ENCODE peak calls at places on chromosomes 13 and 19, in nine cellular contexts. U, S, V, T, A, G, P, K and E are unnamed samples.

GRCh38 chr19:50417850-50418185 is 920 bp upstream of the SPIB start:
- DNase-seq in P (no peak), U (no peak), S (no peak), V (no peak), T (no peak), A (no peak), G (no peak), K (no peak), E (no peak)

GRCh38 chr19:45638930-45639729 is at the start of gene EML2:
- DNase-seq in V (peak; percentile 49), S (peak; percentile 18), U (no peak), P (no peak), K (peak; percentile 69), G (peak; percentile 38), T (no peak), A (no peak), E (no peak)

GRCh38 chr19:22882797-22883196 is 50.7 kb downstream of the ZNF723 start:
- DNase-seq in S (no peak), A (no peak), G (no peak), K (peak; percentile 7), U (peak; percentile 68), V (peak; percentile 46), T (peak; percentile 55), P (no peak), E (peak; percentile 5)

GRCh38 chr19:47381653-47382279 is 32.7 kb downstream of the DHX34 start:
- DNase-seq in A (no peak), S (no peak), P (no peak), V (no peak), K (no peak), U (no peak), G (no peak), T (no peak), E (no peak)

GRCh38 chr19:36331353-36332228 is 47.4 kb downstream of the ZFP14 start:
- DNase-seq in V (peak; percentile 94), G (peak; percentile 37), T (peak; percentile 87), K (no peak), U (peak; percentile 97), S (peak; percentile 26), A (no peak), P (peak; percentile 62), E (peak; percentile 96)

GRCh38 chr13:23915308-23915707 is 18.0 kb upstream of the C1QTNF9B start:
- DNase-seq in S (no peak), T (no peak), U (no peak), K (no peak), A (no peak), P (no peak), G (no peak), V (no peak), E (no peak)

GRCh38 chr19:47436712-47437401 is 17.5 kb upstream of the MEIS3 start:
- DNase-seq in V (peak; percentile 70), S (peak; percentile 85), U (peak; percentile 87), G (peak; percentile 87), T (peak; percentile 17), A (peak; percentile 32), P (peak; percentile 30), K (peak; percentile 33), E (peak; percentile 42)

GRCh38 chr19:27745978-27746542 is 1466.9 kb downstream of the UQCRFS1 start:
- DNase-seq in S (no peak), K (no peak), U (no peak), V (no peak), G (no peak), A (no peak), P (no peak), T (no peak), E (no peak)

GRCh38 chr13:46154136-46154854 is 27.7 kb downstream of the LCP1 start:
- DNase-seq in T (no peak), V (no peak), P (no peak), S (no peak), K (no peak), G (no peak), A (no peak), U (no peak), E (no peak)

GRCh38 chr13:52850396-52851152 is 2.1 kb upstream of the PCDH8 start:
- DNase-seq in A (no peak), T (no peak), P (peak; percentile 40), K (peak; percentile 78), V (peak; percentile 32), G (no peak), U (peak; percentile 71), S (peak; percentile 14), E (no peak)

GRCh38 chr13:34849406-34849805 is 92.7 kb upstream of the NBEA start:
- DNase-seq in K (no peak), T (no peak), G (no peak), A (no peak), V (no peak), S (no peak), U (no peak), P (no peak), E (no peak)

GRCh38 chr19:18982669-18983068 is 41.7 kb upstream of the HOMER3 start:
- DNase-seq in K (no peak), T (no peak), V (no peak), S (no peak), G (no peak), U (no peak), P (no peak), A (no peak), E (no peak)

GRCh38 chr19:5339950-5340636 is 519 bp downstream of the PTPRS start:
- DNase-seq in K (peak; percentile 8), S (no peak), A (no peak), P (no peak), G (no peak), T (no peak), U (peak; percentile 28), V (peak; percentile 34), E (no peak)

GRCh38 chr13:101875091-101875490 is 422.6 kb downstream of the ITGBL1 start:
- DNase-seq in S (no peak), P (no peak), U (no peak), T (no peak), V (no peak), A (no peak), G (no peak), K (no peak), E (no peak)

GRCh38 chr13:22014469-22014868 is 343.6 kb downstream of the FGF9 start:
- DNase-seq in A (no peak), P (no peak), U (no peak), G (no peak), K (no peak), V (peak; percentile 1), S (no peak), T (no peak), E (no peak)

GRCh38 chr13:92967923-92968322 is 258.7 kb upstream of the GPC6 start:
- DNase-seq in U (no peak), K (no peak), S (no peak), A (no peak), G (no peak), P (no peak), V (peak; percentile 0), T (no peak), E (no peak)

GRCh38 chr19:30256510-30256850 is 115.7 kb upstream of the ZNF536 start:
- DNase-seq in G (no peak), V (no peak), P (no peak), T (no peak), S (no peak), U (no peak), A (no peak), K (peak; percentile 32), E (no peak)

GRCh38 chr19:2970201-2970838 is 7.0 kb upstream of the TLE6 start:
- DNase-seq in A (no peak), G (no peak), P (no peak), U (no peak), V (no peak), S (no peak), T (peak; percentile 29), K (no peak), E (no peak)

GRCh38 chr13:22789916-22790315 is 390.9 kb upstream of the SGCG start:
- DNase-seq in P (no peak), V (no peak), K (no peak), S (no peak), U (no peak), A (no peak), G (no peak), T (no peak), E (no peak)

GRCh38 chr19:31255174-31255862 is 93.9 kb downstream of the TSHZ3 start:
- DNase-seq in S (no peak), A (no peak), V (no peak), P (no peak), K (no peak), T (no peak), G (no peak), U (no peak), E (no peak)

GRCh38 chr19:19372656-19373416 is 32.6 kb upstream of the GATAD2A start:
- DNase-seq in K (peak; percentile 58), S (no peak), U (peak; percentile 67), G (no peak), T (peak; percentile 48), V (peak; percentile 76), A (no peak), P (no peak), E (peak; percentile 37)

GRCh38 chr13:34257980-34258379 is 440.0 kb downstream of the RFC3 start:
- DNase-seq in V (no peak), A (no peak), K (no peak), S (no peak), P (no peak), G (no peak), T (no peak), U (peak; percentile 57), E (no peak)

GRCh38 chr13:49060698-49061387 is 85.1 kb downstream of the FNDC3A start:
- DNase-seq in A (no peak), V (peak; percentile 78), T (peak; percentile 52), K (no peak), U (no peak), S (no peak), G (no peak), P (no peak), E (no peak)

GRCh38 chr19:13428352-13428751 is 77.9 kb downstream of the CACNA1A start:
- DNase-seq in G (no peak), V (peak; percentile 56), P (no peak), S (no peak), K (no peak), A (no peak), T (peak; percentile 1), U (peak; percentile 20), E (peak; percentile 26)

GRCh38 chr13:94660695-94661324 is 51.5 kb downstream of the SOX21 start:
- DNase-seq in V (peak; percentile 54), G (no peak), U (peak; percentile 52), T (peak; percentile 34), P (no peak), K (peak; percentile 34), S (no peak), A (no peak), E (peak; percentile 27)

GRCh38 chr13:31775148-31775547 is 35.8 kb downstream of the RXFP2 start:
- DNase-seq in K (no peak), G (no peak), S (no peak), T (no peak), A (no peak), U (no peak), V (no peak), P (no peak), E (no peak)

GRCh38 chr13:70189981-70190380 is 81.7 kb upstream of the KLHL1 start:
- DNase-seq in U (no peak), V (no peak), S (no peak), T (no peak), P (no peak), K (no peak), A (no peak), G (no peak), E (no peak)